ENCODE peak calls at places on chromosomes 6 and 20, in five cellular contexts. One of them, this sample, is unnamed.

GRCh38 chr6:35065870-35066269 is 75.3 kb downstream of the TCP11 start:
- DNase-seq in fibroblast of lung: no peak
- DNase-seq in mammary epithelial cell: no peak
- DNase-seq in GM23338: no peak
- DNase-seq in GM23248: no peak
- DNase-seq in this sample: no peak

GRCh38 chr6:139080255-139080920 is 51.8 kb downstream of the ABRACL start:
- DNase-seq in fibroblast of lung: peak; percentile 65
- DNase-seq in mammary epithelial cell: peak; percentile 61
- DNase-seq in GM23248: peak; percentile 70
- DNase-seq in GM23338: no peak
- DNase-seq in this sample: no peak

GRCh38 chr20:34040300-34041015 is 46.7 kb downstream of the RALY start:
- DNase-seq in fibroblast of lung: no peak
- DNase-seq in mammary epithelial cell: no peak
- DNase-seq in GM23248: no peak
- DNase-seq in GM23338: no peak
- DNase-seq in this sample: no peak

GRCh38 chr6:6891074-6891754 is 216.5 kb upstream of the RREB1 start:
- DNase-seq in GM23248: no peak
- DNase-seq in mammary epithelial cell: no peak
- DNase-seq in fibroblast of lung: no peak
- DNase-seq in GM23338: peak; percentile 43
- DNase-seq in this sample: no peak

GRCh38 chr6:28657367-28657755 is 131.7 kb downstream of the GPX5 start:
- DNase-seq in GM23248: peak; percentile 24
- DNase-seq in mammary epithelial cell: no peak
- DNase-seq in fibroblast of lung: no peak
- DNase-seq in GM23338: no peak
- DNase-seq in this sample: no peak

GRCh38 chr6:138004423-138005287 is 102.6 kb downstream of the PERP start:
- DNase-seq in GM23248: peak; percentile 49
- DNase-seq in mammary epithelial cell: peak; percentile 48
- DNase-seq in fibroblast of lung: peak; percentile 16
- DNase-seq in GM23338: peak; percentile 50
- DNase-seq in this sample: no peak

GRCh38 chr20:61162506-61162905 is 89.6 kb upstream of the CDH4 start:
- DNase-seq in GM23248: no peak
- DNase-seq in fibroblast of lung: no peak
- DNase-seq in GM23338: no peak
- DNase-seq in mammary epithelial cell: no peak
- DNase-seq in this sample: no peak

GRCh38 chr6:168450921-168451320 is 9.9 kb downstream of the SMOC2 start:
- DNase-seq in GM23248: no peak
- DNase-seq in mammary epithelial cell: no peak
- DNase-seq in fibroblast of lung: no peak
- DNase-seq in GM23338: peak; percentile 61
- DNase-seq in this sample: no peak

GRCh38 chr20:37007898-37008649 is 56.6 kb upstream of the SAMHD1 start:
- DNase-seq in mammary epithelial cell: peak; percentile 4
- DNase-seq in fibroblast of lung: peak; percentile 36
- DNase-seq in GM23338: no peak
- DNase-seq in GM23248: peak; percentile 39
- DNase-seq in this sample: no peak

GRCh38 chr20:37669062-37669772 is 24.6 kb upstream of the CTNNBL1 start:
- DNase-seq in mammary epithelial cell: peak; percentile 30
- DNase-seq in fibroblast of lung: peak; percentile 7
- DNase-seq in GM23338: peak; percentile 61
- DNase-seq in GM23248: no peak
- DNase-seq in this sample: no peak

GRCh38 chr6:130810307-130811030 is 16.7 kb upstream of the SMLR1 start:
- DNase-seq in mammary epithelial cell: no peak
- DNase-seq in fibroblast of lung: peak; percentile 61
- DNase-seq in GM23338: peak; percentile 7
- DNase-seq in GM23248: peak; percentile 24
- DNase-seq in this sample: no peak

GRCh38 chr20:63492982-63493381 is 5.9 kb downstream of the EEF1A2 start:
- DNase-seq in mammary epithelial cell: no peak
- DNase-seq in GM23338: no peak
- DNase-seq in GM23248: no peak
- DNase-seq in fibroblast of lung: no peak
- DNase-seq in this sample: no peak
- H4K20me1 ChIP-seq in mammary epithelial cell: no peaks in the 10 kb centered on the region
- H4K20me1 ChIP-seq in GM23338: no peaks in the 10 kb centered on the region
- H4K20me1 ChIP-seq in GM23248: no peaks in the 10 kb centered on the region
- H4K20me1 ChIP-seq in fibroblast of lung: no peaks in the 10 kb centered on the region
- H4K20me1 ChIP-seq in this sample: no peaks in the 10 kb centered on the region

GRCh38 chr6:73263570-73263909 is 544 bp upstream of the KHDC1 start:
- DNase-seq in GM23338: no peak
- DNase-seq in mammary epithelial cell: peak; percentile 2
- DNase-seq in GM23248: peak; percentile 29
- DNase-seq in fibroblast of lung: no peak
- DNase-seq in this sample: no peak
- TF ChIP-seq EZH2 in GM23338: no peak
- TF ChIP-seq EZH2 in mammary epithelial cell: no peak
- TF ChIP-seq EZH2 in GM23248: no peak
- TF ChIP-seq EZH2 in fibroblast of lung: no peak
- TF ChIP-seq EZH2 in this sample: no peak

DNA sequence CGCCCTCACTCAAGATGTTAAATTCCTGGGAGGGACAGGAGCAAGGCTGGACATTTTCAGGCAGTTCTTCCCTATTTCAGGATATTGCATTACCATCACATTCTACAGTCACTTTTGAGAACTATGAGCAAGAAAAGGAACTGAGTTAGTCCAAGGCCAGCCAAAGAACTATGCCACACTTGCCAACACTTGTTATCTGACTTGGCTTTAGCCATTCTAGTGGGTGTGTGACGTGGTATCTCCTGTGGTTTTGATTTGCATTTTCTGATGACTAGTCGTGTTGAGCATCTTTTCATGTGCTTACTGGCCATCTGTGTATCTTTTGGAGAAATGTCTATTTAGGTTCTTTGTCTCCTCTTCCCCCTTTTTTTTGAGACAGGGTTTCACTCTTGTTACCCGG is 12.0 kb downstream of the XRN2 start:
- DNase-seq in GM23338: no peak
- DNase-seq in mammary epithelial cell: peak; percentile 94
- DNase-seq in fibroblast of lung: peak; percentile 94
- DNase-seq in GM23248: peak; percentile 92
- DNase-seq in this sample: peak; percentile 33
- H4K20me1 ChIP-seq in GM23338: peaks cover 81% of the 10 kb centered on the region
- H4K20me1 ChIP-seq in mammary epithelial cell: peaks cover 2% of the 10 kb centered on the region
- H4K20me1 ChIP-seq in fibroblast of lung: no peaks in the 10 kb centered on the region
- H4K20me1 ChIP-seq in GM23248: peaks cover 43% of the 10 kb centered on the region
- H4K20me1 ChIP-seq in this sample: peaks cover 3% of the 10 kb centered on the region

GRCh38 chr20:32052090-32052791 is at the start of gene HCK:
- DNase-seq in GM23248: peak; percentile 23
- DNase-seq in mammary epithelial cell: no peak
- DNase-seq in GM23338: peak; percentile 79
- DNase-seq in fibroblast of lung: no peak
- DNase-seq in this sample: no peak
- TF ChIP-seq EZH2 in GM23248: peak; percentile 36
- TF ChIP-seq EZH2 in mammary epithelial cell: peak; percentile 14
- TF ChIP-seq EZH2 in GM23338: peak; percentile 29
- TF ChIP-seq EZH2 in fibroblast of lung: peak; percentile 74
- TF ChIP-seq EZH2 in this sample: peak; percentile 54

GRCh38 chr6:156901309-156902019 is 124.3 kb downstream of the ARID1B start:
- DNase-seq in GM23248: no peak
- DNase-seq in GM23338: no peak
- DNase-seq in fibroblast of lung: no peak
- DNase-seq in mammary epithelial cell: no peak
- DNase-seq in this sample: no peak

GRCh38 chr6:156904176-156904967 is 127.2 kb downstream of the ARID1B start:
- DNase-seq in GM23248: no peak
- DNase-seq in fibroblast of lung: no peak
- DNase-seq in mammary epithelial cell: no peak
- DNase-seq in GM23338: no peak
- DNase-seq in this sample: no peak

GRCh38 chr6:156900292-156900691 is 123.1 kb downstream of the ARID1B start:
- DNase-seq in GM23248: no peak
- DNase-seq in GM23338: no peak
- DNase-seq in fibroblast of lung: no peak
- DNase-seq in mammary epithelial cell: no peak
- DNase-seq in this sample: no peak

GRCh38 chr6:156905801-156906200 is 128.6 kb downstream of the ARID1B start:
- DNase-seq in mammary epithelial cell: no peak
- DNase-seq in GM23338: no peak
- DNase-seq in fibroblast of lung: no peak
- DNase-seq in GM23248: no peak
- DNase-seq in this sample: no peak

DNA sequence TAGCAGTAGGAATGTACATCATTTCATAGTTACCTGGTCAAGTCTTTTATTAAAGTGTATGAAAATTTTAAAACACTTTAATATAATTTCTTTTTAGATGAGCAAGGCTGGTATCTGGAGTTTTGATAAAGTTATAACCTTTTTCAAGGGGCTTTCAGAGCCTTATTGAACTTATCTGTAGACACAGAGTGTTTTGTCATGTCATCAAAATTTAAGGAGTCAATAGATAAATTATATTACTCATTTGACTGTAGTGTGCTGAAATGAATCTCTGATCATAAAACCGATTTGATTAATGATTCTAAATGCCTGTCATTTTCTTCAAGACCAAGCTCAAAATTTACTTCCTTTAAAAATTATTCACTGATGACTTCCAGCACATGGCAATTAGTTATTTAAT is 125.6 kb downstream of the ARID1B start:
- DNase-seq in mammary epithelial cell: no peak
- DNase-seq in GM23248: no peak
- DNase-seq in fibroblast of lung: no peak
- DNase-seq in GM23338: no peak
- DNase-seq in this sample: no peak
- H4K20me1 ChIP-seq in mammary epithelial cell: no peaks in the 10 kb centered on the region
- H4K20me1 ChIP-seq in GM23248: no peaks in the 10 kb centered on the region
- H4K20me1 ChIP-seq in fibroblast of lung: no peaks in the 10 kb centered on the region
- H4K20me1 ChIP-seq in GM23338: peaks cover 23% of the 10 kb centered on the region
- H4K20me1 ChIP-seq in this sample: no peaks in the 10 kb centered on the region

GRCh38 chr6:41416165-41416837 is 80.9 kb downstream of the NCR2 start:
- DNase-seq in mammary epithelial cell: no peak
- DNase-seq in fibroblast of lung: no peak
- DNase-seq in GM23248: no peak
- DNase-seq in GM23338: peak; percentile 51
- DNase-seq in this sample: no peak

GRCh38 chr6:41411961-41412360 is 76.6 kb downstream of the NCR2 start:
- DNase-seq in mammary epithelial cell: no peak
- DNase-seq in GM23338: no peak
- DNase-seq in GM23248: peak; percentile 15
- DNase-seq in fibroblast of lung: peak; percentile 11
- DNase-seq in this sample: no peak

GRCh38 chr6:41409489-41409888 is 74.1 kb downstream of the NCR2 start:
- DNase-seq in fibroblast of lung: no peak
- DNase-seq in mammary epithelial cell: no peak
- DNase-seq in GM23248: no peak
- DNase-seq in GM23338: no peak
- DNase-seq in this sample: no peak

GRCh38 chr6:41408982-41409381 is 73.6 kb downstream of the NCR2 start:
- DNase-seq in mammary epithelial cell: no peak
- DNase-seq in GM23338: peak; percentile 41
- DNase-seq in GM23248: no peak
- DNase-seq in fibroblast of lung: no peak
- DNase-seq in this sample: no peak

GRCh38 chr6:41413250-41413649 is 77.8 kb downstream of the NCR2 start:
- DNase-seq in mammary epithelial cell: no peak
- DNase-seq in GM23248: no peak
- DNase-seq in GM23338: peak; percentile 30
- DNase-seq in fibroblast of lung: no peak
- DNase-seq in this sample: no peak
- TF ChIP-seq EZH2 in mammary epithelial cell: no peak
- TF ChIP-seq EZH2 in GM23248: no peak
- TF ChIP-seq EZH2 in GM23338: peak; percentile 71
- TF ChIP-seq EZH2 in fibroblast of lung: no peak
- TF ChIP-seq EZH2 in this sample: no peak

DNA sequence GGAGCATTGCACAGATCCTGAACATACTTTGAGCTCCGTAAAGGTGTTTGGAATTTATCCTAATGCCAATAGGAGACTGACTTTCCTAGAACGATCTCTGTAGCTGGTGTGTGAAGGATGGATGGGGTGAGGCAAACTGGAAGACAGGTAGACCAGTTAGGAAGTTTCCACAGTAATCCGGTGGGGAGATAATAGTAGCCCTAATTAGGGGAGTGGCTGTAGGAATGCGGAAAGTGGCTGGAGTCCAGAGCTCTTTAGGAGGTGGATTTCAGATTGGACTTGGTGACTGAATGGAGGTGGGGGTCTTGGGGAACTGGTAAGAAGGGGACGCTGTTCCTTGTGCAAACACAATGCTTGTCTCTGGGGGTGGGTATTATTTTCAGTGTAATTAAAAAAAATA is 146.3 kb downstream of the SOX4 start:
- DNase-seq in GM23248: no peak
- DNase-seq in mammary epithelial cell: no peak
- DNase-seq in GM23338: peak; percentile 49
- DNase-seq in fibroblast of lung: peak; percentile 36
- DNase-seq in this sample: no peak
- H4K20me1 ChIP-seq in GM23248: no peaks in the 10 kb centered on the region
- H4K20me1 ChIP-seq in mammary epithelial cell: no peaks in the 10 kb centered on the region
- H4K20me1 ChIP-seq in GM23338: no peaks in the 10 kb centered on the region
- H4K20me1 ChIP-seq in fibroblast of lung: no peaks in the 10 kb centered on the region
- H4K20me1 ChIP-seq in this sample: no peaks in the 10 kb centered on the region

DNA sequence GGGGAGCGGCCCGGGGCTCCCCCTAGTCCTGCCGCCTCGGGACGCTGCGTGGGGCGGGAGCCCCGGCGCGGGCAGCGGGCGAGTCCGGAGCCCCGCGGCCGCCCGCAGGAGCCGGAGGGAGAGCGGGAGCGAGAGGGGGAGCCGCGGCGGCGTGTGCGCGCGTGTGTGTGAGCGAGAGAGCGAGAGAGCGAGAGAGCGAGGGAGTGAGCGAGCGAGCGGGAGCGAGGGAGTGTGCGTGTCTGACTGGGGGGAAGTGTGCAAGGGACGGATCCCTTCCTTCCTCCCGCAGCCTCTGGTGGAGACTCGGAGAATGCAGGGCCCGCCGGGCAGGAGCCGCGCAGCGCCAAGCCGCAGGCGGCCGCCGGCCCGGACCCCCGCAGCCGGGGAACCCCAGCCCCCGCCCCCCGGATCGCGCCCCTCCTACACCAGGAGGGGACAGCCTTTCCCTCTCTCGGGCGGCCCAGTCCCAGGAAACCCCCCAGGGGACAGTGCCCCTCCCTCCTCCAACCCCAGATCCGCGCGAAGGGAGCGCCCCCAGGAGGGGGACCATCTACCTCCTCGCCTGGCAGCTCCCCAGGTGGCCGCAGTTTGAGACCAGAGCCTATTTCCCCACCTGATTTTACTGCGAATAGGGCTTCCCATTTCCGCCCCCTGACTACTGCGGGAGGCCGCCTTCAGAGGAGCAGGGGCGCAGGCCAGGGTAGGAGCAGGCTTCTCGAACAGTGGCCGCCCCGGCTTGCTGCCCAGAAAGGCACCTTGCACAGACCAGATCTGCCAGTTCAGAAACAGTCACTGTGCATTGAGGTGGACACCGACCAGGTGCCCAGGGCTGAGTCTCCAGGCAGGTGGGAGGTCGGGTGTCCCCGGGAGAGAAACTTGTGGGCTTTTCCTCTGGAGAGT is at the start of gene CDH22:
- DNase-seq in GM23248: peak; percentile 65
- DNase-seq in mammary epithelial cell: no peak
- DNase-seq in GM23338: peak; percentile 84
- DNase-seq in fibroblast of lung: peak; percentile 18
- DNase-seq in this sample: no peak
- TF ChIP-seq EZH2 in GM23248: peak; percentile 84
- TF ChIP-seq EZH2 in mammary epithelial cell: no peak
- TF ChIP-seq EZH2 in GM23338: peak; percentile 51
- TF ChIP-seq EZH2 in fibroblast of lung: peak; percentile 86
- TF ChIP-seq EZH2 in this sample: peak; percentile 82

This sample was measured in keratinocyte.